ENCODE peak calls at places on chromosomes 6 and 20, in four cellular contexts. Q is WTC11, L is HepG2, D is K562. A is an unnamed sample.

GRCh38 chr20:58651548-58651822 is 402 bp downstream of the STX16 start:
- DNase-seq in L (peak; percentile 36), Q (no peak), D (no peak), A (no peak)

GRCh38 chr6:25623874-25624273 is 28.1 kb upstream of the SCGN start:
- DNase-seq in L (no peak), D (no peak), Q (no peak), A (no peak)

GRCh38 chr20:50144362-50144761 is 9.2 kb downstream of the PEDS1 start:
- DNase-seq in D (no peak), L (peak; percentile 81), Q (no peak), A (no peak)

GRCh38 chr20:64076061-64076997 is 3.0 kb downstream of the RGS19 start:
- DNase-seq in Q (no peak), D (no peak), L (no peak), A (no peak)

GRCh38 chr6:161279677-161280365 is 6.0 kb upstream of the AGPAT4 start:
- DNase-seq in Q (no peak), L (no peak), D (no peak), A (no peak)

GRCh38 chr20:54152227-54153040 is 21.4 kb downstream of the CYP24A1 start:
- DNase-seq in D (no peak), Q (no peak), L (no peak), A (no peak)

GRCh38 chr20:32695089-32695488 is 21.3 kb upstream of the C20orf203 start:
- DNase-seq in L (no peak), D (no peak), Q (no peak), A (no peak)

GRCh38 chr6:64489760-64490159 is 854.2 kb downstream of the PHF3 start:
- DNase-seq in D (no peak), L (no peak), Q (no peak), A (no peak)

GRCh38 chr20:34871966-34872603 is 571 bp downstream of the GGT7 start:
- DNase-seq in Q (no peak), L (no peak), D (peak; percentile 12), A (no peak)

DNA sequence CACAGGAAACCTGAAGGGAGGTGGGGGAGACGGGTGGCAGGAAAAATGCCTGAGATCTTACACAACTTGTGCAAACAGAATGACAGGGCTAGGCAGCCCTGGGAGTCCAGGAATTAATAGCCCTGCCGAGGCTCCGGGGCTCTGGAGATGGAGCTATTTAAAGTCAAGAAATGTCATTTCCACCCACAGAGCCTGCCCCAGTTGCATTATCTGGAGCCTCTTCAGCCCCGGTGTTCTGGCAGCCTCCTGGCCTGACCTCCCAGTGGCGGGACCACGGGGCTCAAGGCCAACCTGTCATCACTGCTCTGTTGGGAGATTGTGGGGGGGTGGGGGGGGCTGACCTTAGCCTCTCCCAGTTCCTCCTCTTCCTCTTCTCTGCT is 28.5 kb upstream of the SCUBE3 start:
- DNase-seq in Q (no peak), L (peak; percentile 82), D (peak; percentile 36), A (no peak)
- TF ChIP-seq ELF4 in Q (no peak), L (no peak), D (no peak), A (no peak)

DNA sequence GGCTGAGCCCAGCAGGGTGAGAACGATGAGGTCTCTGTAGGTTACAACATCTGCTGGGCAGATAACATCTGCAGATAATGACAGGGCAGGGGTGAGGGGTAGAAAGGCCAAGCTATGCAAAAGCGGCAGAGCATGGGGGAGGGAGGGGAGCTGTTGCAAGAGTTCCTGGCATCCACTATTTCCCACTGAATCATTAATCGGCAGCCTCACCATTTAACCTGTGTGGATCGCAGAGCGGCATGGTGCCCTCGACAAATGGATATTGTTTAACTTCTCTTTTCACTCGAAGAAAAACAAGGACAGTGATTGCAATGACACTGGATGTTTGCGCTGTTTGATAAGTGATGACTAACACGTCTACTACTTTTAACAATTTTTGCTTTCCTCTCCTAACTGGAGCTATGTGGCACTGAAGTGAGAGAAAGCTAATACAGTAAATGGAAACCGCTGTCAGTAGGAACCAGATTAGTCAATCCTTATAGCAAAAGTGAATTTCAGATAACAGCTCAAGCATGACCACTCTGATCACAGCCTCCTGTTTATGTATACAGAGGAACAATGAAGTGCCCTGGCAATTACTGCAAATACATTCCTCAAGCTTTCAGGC is 381.5 kb downstream of the TFAP2A start:
- DNase-seq in D (no peak), Q (no peak), L (peak; percentile 53), A (no peak)
- TF ChIP-seq ELF4 in D (no peak), Q (no peak), L (no peak), A (no peak)

GRCh38 chr20:36091561-36092423 is 62.7 kb upstream of the EPB41L1 start:
- DNase-seq in L (no peak), Q (peak; percentile 35), D (no peak), A (no peak)
- TF ChIP-seq ELF4 in L (no peak), Q (no peak), D (no peak), A (no peak)

GRCh38 chr6:88650029-88650619 is 313.3 kb downstream of the RNGTT start:
- DNase-seq in D (no peak), L (no peak), Q (no peak), A (no peak)
- TF ChIP-seq ELF4 in D (no peak), L (no peak), Q (no peak), A (no peak)

A was measured in HEK293T.